ENCODE peak calls at places on chromosomes 3 and 15, in four cellular contexts. M is fibroblast of lung, P is gastrocnemius medialis, J is RWPE1. T is an unnamed sample.

GRCh38 chr15:52651868-52652267 is 27.3 kb downstream of the ATOSA start:
- DNase-seq in M (peak; percentile 97), P (peak; percentile 69), J (peak; percentile 88), T (peak; percentile 42)

GRCh38 chr3:18757476-18757875 is 332.3 kb upstream of the SATB1 start:
- DNase-seq in M (no peak), P (no peak), J (no peak), T (no peak)

GRCh38 chr15:41648770-41649169 is 11.4 kb upstream of the MGA start:
- DNase-seq in M (peak; percentile 90), P (no peak), J (no peak), T (no peak)

GRCh38 chr3:183394150-183394549 is 34.3 kb downstream of the MCF2L2 start:
- DNase-seq in M (no peak), P (no peak), J (peak; percentile 20), T (no peak)

GRCh38 chr15:89628301-89628700 is 27.0 kb downstream of the KIF7 start:
- DNase-seq in M (no peak), P (no peak), J (no peak), T (no peak)

GRCh38 chr3:196431193-196432136 is 762 bp downstream of the UBXN7 start:
- DNase-seq in M (peak; percentile 66), P (no peak), J (peak; percentile 37), T (peak; percentile 36)

GRCh38 chr3:43423142-43423541 is 136.8 kb downstream of the SNRK start:
- DNase-seq in M (peak; percentile 76), P (peak; percentile 63), J (no peak), T (no peak)

GRCh38 chr3:58824285-58824684 is 157.7 kb upstream of the FAM3D start:
- DNase-seq in M (peak; percentile 45), P (no peak), J (peak; percentile 32), T (peak; percentile 71)

GRCh38 chr15:84863480-84864428 is 20.7 kb upstream of the SLC28A1 start:
- DNase-seq in M (peak; percentile 8), P (no peak), J (no peak), T (no peak)

DNA sequence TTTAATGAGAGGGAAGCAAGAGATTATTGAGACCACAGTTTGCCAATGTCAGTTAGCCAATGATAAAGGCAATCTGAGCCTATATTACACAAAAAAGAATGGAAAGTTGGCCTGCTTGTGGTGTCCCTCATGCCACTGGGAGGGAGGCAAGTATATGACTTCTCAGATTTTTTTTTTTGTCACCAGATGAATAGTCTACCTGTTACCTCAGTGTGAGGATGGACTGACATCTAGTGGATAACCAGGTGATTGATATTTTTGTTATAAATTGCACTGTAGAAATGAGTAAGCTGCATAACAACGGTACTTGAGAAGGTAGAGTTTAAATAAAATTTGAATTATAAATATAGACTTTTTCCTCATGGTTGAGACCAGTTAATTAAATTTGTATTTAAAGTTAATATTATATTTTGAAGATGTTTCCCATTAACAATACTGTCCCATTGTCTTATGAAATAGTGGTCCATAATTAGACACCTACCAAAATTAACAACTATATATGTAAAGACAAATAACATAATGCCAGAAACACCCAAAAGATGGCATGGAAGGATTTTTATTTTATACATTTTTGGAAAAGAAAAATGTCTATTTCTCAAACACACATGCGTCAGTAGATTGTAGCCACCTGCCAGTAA is 237.8 kb upstream of the GADL1 start:
- DNase-seq in M (peak; percentile 48), P (no peak), J (peak; percentile 36), T (peak; percentile 5)
- TF ChIP-seq CTCF in M (no peak), P (peak; percentile 77), J (peak; percentile 73), T (no peak)

GRCh38 chr3:159818399-159818798 is 170.2 kb upstream of the IL12A start:
- DNase-seq in M (no peak), P (no peak), J (no peak), T (peak; percentile 20)
- TF ChIP-seq CTCF in M (no peak), P (no peak), J (no peak), T (no peak)

DNA sequence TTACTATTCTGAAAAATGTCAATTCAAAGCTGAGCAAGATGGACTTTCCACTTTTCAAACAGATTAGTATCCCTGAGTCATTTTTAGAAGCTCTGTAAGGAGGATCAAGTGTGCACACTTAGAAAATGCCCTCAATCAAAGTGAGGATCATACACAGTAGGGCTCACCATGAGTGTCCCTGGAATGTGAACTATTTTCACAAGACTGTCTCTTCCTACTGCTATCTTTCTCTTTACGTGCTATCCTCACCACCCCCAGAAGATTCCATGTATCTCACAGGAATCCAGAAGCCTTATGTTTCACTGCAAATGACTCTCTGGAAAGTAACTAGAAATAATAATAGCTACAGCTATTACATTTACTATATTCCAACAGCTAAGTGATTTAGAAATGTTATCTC is 349.9 kb upstream of the TGFBR2 start:
- DNase-seq in M (peak; percentile 75), P (no peak), J (no peak), T (no peak)
- TF ChIP-seq CTCF in M (no peak), P (no peak), J (no peak), T (no peak)

GRCh38 chr3:132006605-132007204 is 28.1 kb downstream of the CPNE4 start:
- DNase-seq in M (peak; percentile 14), P (no peak), J (peak; percentile 44), T (peak; percentile 62)
- TF ChIP-seq CTCF in M (peak; percentile 47), P (no peak), J (peak; percentile 64), T (peak; percentile 65)

T was measured in endothelial cell.